ENCODE peak calls at places on chromosome 9, in five cellular contexts. Z, N, W, H and I are unnamed samples.

GRCh38 chr9:123418052-123418430 is 62.0 kb downstream of the CRB2 start:
- DNase-seq in H (no peak), N (no peak), W (no peak), Z (no peak), I (no peak)

GRCh38 chr9:13278368-13279246 is 885 bp downstream of the MPDZ start:
- DNase-seq in W (peak), N (peak), H (peak), Z (no peak), I (no peak)

GRCh38 chr9:86926130-86926529 is 21.2 kb downstream of the GAS1 start:
- DNase-seq in W (no peak), H (no peak), N (no peak), Z (no peak), I (no peak)

GRCh38 chr9:2235623-2236022 is 220.5 kb downstream of the SMARCA2 start:
- DNase-seq in H (no peak), W (no peak), N (no peak), Z (no peak), I (no peak)

GRCh38 chr9:99489043-99489378 is 266.9 kb downstream of the SEC61B start:
- DNase-seq in Z (no peak), N (no peak), H (no peak), W (no peak), I (no peak)

GRCh38 chr9:12771891-12772290 is 2.9 kb upstream of the LURAP1L start:
- DNase-seq in Z (no peak), W (no peak), N (no peak), H (no peak), I (no peak)

GRCh38 chr9:122904466-122904822 is 715 bp downstream of the RC3H2 start:
- DNase-seq in H (peak), Z (no peak), W (peak), N (no peak), I (peak)

GRCh38 chr9:17060450-17060849 is 74.4 kb upstream of the CNTLN start:
- DNase-seq in N (no peak), Z (no peak), H (no peak), W (no peak), I (no peak)

GRCh38 chr9:91903126-91903911 is 46.7 kb downstream of the ROR2 start:
- DNase-seq in N (peak), Z (no peak), W (no peak), H (no peak), I (no peak)

GRCh38 chr9:22044583-22044982 is 35.5 kb upstream of the CDKN2B start:
- DNase-seq in N (no peak), W (no peak), Z (no peak), H (no peak), I (no peak)

GRCh38 chr9:93565089-93565488 is 11.3 kb upstream of the PHF2 start:
- DNase-seq in H (no peak), W (no peak), N (no peak), Z (no peak), I (no peak)

GRCh38 chr9:69121155-69122085 is 52.7 kb upstream of the TJP2 start:
- DNase-seq in Z (no peak), H (no peak), N (peak), W (peak), I (peak)

GRCh38 chr9:23005061-23005690 is 558.6 kb downstream of the DMRTA1 start:
- DNase-seq in H (no peak), Z (no peak), N (no peak), W (peak), I (no peak)

GRCh38 chr9:114033397-114034103 is 44.5 kb downstream of the AMBP start:
- DNase-seq in N (peak), Z (no peak), W (peak), H (peak), I (no peak)

GRCh38 chr9:5908918-5909317 is 18.2 kb downstream of the MLANA start:
- DNase-seq in N (no peak), Z (no peak), H (no peak), W (no peak), I (no peak)

GRCh38 chr9:87959916-87960581 is 14.3 kb downstream of the CDK20 start:
- DNase-seq in W (no peak), Z (no peak), H (no peak), N (no peak), I (no peak)

GRCh38 chr9:110357510-110357909 is 19.8 kb upstream of the TXNDC8 start:
- DNase-seq in W (no peak), H (no peak), N (no peak), Z (no peak), I (no peak)

GRCh38 chr9:22141906-22142305 is 132.8 kb upstream of the CDKN2B start:
- DNase-seq in H (no peak), W (no peak), N (no peak), Z (no peak), I (no peak)

GRCh38 chr9:91032056-91032455 is 230.4 kb downstream of the SYK start:
- DNase-seq in Z (no peak), N (no peak), H (no peak), W (no peak), I (no peak)

GRCh38 chr9:132164604-132165362 is 2.9 kb downstream of the NTNG2 start:
- DNase-seq in Z (no peak), H (no peak), N (no peak), W (no peak), I (no peak)

GRCh38 chr9:32502459-32502858 is 23.5 kb downstream of the RIGI start:
- DNase-seq in H (no peak), W (peak), Z (peak), N (no peak), I (no peak)

GRCh38 chr9:99385814-99386279 is 163.8 kb downstream of the SEC61B start:
- DNase-seq in W (no peak), N (no peak), H (no peak), Z (peak), I (no peak)

GRCh38 chr9:134943836-134944235 is 26.1 kb upstream of the FCN1 start:
- DNase-seq in N (no peak), H (no peak), W (no peak), Z (no peak), I (no peak)

GRCh38 chr9:105254226-105254625 is 9.8 kb downstream of the SLC44A1 start:
- DNase-seq in Z (no peak), W (peak), N (no peak), H (no peak), I (no peak)
- TF ChIP-seq POLR2AphosphoS5 in Z (no peak), W (no peak), N (no peak), H (no peak), I (no peak)

GRCh38 chr9:107105784-107106183 is 177.3 kb upstream of the RAD23B start:
- DNase-seq in H (no peak), W (no peak), N (no peak), Z (no peak), I (no peak)

GRCh38 chr9:107108367-107108766 is 174.7 kb upstream of the RAD23B start:
- DNase-seq in H (no peak), W (no peak), N (no peak), Z (no peak), I (no peak)

GRCh38 chr9:107109324-107109723 is 173.8 kb upstream of the RAD23B start:
- DNase-seq in N (no peak), H (no peak), Z (no peak), W (no peak), I (no peak)

GRCh38 chr9:107102011-107102410 is 181.1 kb upstream of the RAD23B start:
- DNase-seq in Z (no peak), W (no peak), H (no peak), N (no peak), I (no peak)

DNA sequence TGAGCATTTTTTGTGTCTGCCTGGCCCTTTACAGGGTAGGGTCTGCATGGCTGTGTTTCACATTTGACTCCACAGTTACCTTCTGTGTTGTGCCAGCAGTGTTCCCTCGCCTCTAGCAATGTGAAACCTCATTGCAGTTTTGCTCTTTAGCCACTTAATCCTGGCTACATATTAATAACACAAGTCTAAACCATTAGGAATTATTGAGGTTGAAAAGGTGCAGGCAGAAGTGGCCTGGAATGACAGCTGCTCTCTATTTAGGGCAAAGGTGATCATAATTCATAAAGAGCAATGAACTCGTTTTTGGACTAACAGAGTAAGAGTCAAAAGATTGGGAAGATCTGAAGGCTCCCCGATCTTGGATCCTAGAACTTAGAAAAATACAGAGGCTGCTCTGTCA is 176.7 kb upstream of the RAD23B start:
- DNase-seq in N (no peak), Z (no peak), H (no peak), W (no peak), I (no peak)
- TF ChIP-seq POLR2AphosphoS5 in N (no peak), Z (no peak), H (no peak), W (no peak), I (no peak)

GRCh38 chr9:33952066-33952465 is 96.6 kb downstream of the UBAP2 start:
- DNase-seq in Z (no peak), W (no peak), H (no peak), N (no peak), I (no peak)

GRCh38 chr9:33950371-33950770 is 98.3 kb downstream of the UBAP2 start:
- DNase-seq in N (no peak), W (no peak), Z (no peak), H (no peak), I (no peak)

GRCh38 chr9:33943389-33943788 is 105.3 kb downstream of the UBAP2 start:
- DNase-seq in W (no peak), Z (no peak), H (no peak), N (no peak), I (no peak)

GRCh38 chr9:33942471-33943083 is 106.1 kb downstream of the UBAP2 start:
- DNase-seq in Z (no peak), H (no peak), N (no peak), W (no peak), I (no peak)

DNA sequence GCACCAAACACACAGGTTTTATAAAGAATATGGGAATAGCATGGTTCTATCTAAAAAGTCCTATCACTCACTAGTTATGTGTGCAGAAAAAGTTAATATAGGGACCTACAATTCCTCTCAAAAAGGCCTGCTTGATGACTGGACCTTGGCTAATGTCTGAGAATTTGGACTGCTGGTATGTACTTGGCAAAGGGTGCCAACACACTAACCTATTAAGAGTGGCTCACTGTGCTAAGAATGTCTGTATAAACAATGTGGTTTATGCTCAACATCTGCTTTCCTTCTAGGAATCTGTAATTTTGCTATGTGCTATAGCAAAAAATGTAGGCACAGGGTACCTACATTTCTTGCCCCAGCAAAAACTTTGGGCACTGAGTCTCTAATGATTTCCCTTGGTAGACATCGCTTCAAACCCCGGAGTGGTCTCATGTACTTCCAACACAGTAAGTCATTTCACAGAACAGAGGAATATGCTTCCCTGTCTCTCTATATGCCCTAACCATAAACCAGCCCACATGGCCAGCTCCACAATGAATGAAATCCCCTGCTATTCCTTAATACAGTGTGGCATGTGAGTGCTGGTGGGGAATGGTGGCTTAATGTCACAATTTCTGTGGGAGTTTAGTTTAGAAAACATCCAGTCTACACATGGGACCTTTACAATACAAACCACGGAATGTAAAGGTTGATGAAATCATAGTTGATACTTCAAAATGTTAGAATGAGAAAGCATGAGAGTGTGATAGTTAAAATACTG is 101.7 kb downstream of the UBAP2 start:
- DNase-seq in W (no peak), Z (no peak), H (no peak), N (no peak), I (no peak)
- TF ChIP-seq POLR2AphosphoS5 in W (no peak), Z (no peak), H (no peak), N (no peak), I (no peak)

DNA sequence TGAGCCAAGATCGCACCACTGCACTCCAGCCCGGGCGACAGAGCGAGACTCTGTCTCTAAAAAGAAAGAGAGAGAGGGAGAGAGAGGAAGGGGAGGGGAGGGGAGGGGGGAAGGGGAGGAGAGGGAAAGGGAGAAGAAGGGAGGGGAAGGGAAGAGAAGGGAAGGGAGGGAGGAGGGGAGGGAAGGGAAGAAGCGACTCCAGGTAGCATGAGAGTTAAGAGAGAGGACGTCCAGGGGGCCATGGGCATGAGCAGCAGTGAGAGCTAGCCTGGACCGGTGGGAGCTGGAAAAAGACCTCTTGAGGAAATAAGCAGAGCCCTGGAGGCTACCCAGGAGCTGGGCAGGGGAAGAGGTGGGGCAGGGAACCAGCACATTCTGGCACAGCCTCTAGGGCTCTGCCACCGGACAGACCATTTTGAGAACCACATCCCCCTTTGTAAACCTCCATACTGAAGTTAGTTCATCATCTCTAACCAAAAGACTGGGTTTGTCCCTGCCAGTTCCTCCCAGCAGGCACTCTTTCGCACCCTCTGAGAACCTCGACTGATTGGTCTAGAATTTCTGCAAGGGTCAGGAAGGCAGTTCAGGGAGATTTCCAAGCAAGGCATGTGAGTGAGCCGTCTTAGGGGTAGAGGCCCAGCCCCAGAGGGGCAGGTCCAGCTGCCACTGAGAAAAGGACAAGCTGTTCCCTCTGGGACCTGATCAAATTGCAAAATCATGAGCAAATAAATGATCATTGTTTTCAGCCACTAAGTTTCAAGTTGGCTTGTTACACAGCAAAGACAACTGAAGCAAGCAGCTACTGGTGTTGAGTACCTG is 11.7 kb downstream of the NAIF1 start:
- DNase-seq in N (peak), W (peak), H (peak), Z (no peak), I (no peak)
- TF ChIP-seq POLR2AphosphoS5 in N (peak), W (no peak), H (no peak), Z (no peak), I (no peak)

GRCh38 chr9:97470076-97470475 is 31.4 kb upstream of the TMOD1 start:
- DNase-seq in Z (peak), N (no peak), H (no peak), W (peak), I (no peak)

GRCh38 chr9:97462914-97463313 is 38.6 kb upstream of the TMOD1 start:
- DNase-seq in W (peak), N (no peak), H (no peak), Z (no peak), I (no peak)

GRCh38 chr9:97473717-97474116 is 27.7 kb upstream of the TMOD1 start:
- DNase-seq in H (no peak), W (no peak), N (no peak), Z (no peak), I (no peak)

GRCh38 chr9:97474373-97474925 is 27.0 kb upstream of the TMOD1 start:
- DNase-seq in Z (no peak), W (no peak), H (no peak), N (no peak), I (no peak)

GRCh38 chr9:97468658-97469448 is 32.6 kb upstream of the TMOD1 start:
- DNase-seq in Z (peak), H (peak), N (peak), W (peak), I (peak)
- TF ChIP-seq POLR2AphosphoS5 in Z (no peak), H (no peak), N (peak), W (no peak), I (no peak)